ENCODE peak calls at places on chromosomes 12 and 14, in five cellular contexts. X, T, K, G and S are unnamed samples.

GRCh38 chr14:103905861-103906456 is 22.3 kb upstream of the TDRD9 start:
- DNase-seq in T (no peak), K (peak; percentile 30), X (no peak), G (peak; percentile 15), S (no peak)

GRCh38 chr14:100677152-100677924 is 49.4 kb upstream of the DLK1 start:
- DNase-seq in T (peak; percentile 75), X (peak; percentile 41), G (no peak), K (no peak), S (no peak)

GRCh38 chr12:6158263-6158662 is 33.8 kb upstream of the VWF start:
- DNase-seq in X (no peak), T (peak; percentile 63), K (no peak), G (no peak), S (no peak)

GRCh38 chr14:51638071-51638944 is 13.4 kb upstream of the FRMD6 start:
- DNase-seq in K (no peak), G (no peak), T (no peak), X (no peak), S (no peak)

GRCh38 chr14:87975636-87976035 is 17.3 kb downstream of the GALC start:
- DNase-seq in T (no peak), G (no peak), X (no peak), K (no peak), S (no peak)

GRCh38 chr12:132494294-132495164 is 4.6 kb downstream of the FBRSL1 start:
- DNase-seq in X (no peak), T (peak; percentile 77), G (no peak), K (no peak), S (no peak)

GRCh38 chr14:34049769-34050168 is 98.9 kb upstream of the EGLN3 start:
- DNase-seq in X (no peak), K (peak; percentile 27), T (no peak), G (no peak), S (no peak)

GRCh38 chr14:81170104-81170828 is 50.5 kb downstream of the GTF2A1 start:
- DNase-seq in T (peak; percentile 97), X (peak; percentile 94), G (peak; percentile 91), K (peak; percentile 93), S (peak; percentile 87)

GRCh38 chr12:129854591-129854990 is 49.2 kb downstream of the TMEM132D start:
- DNase-seq in X (no peak), T (no peak), K (no peak), G (no peak), S (no peak)

GRCh38 chr12:131818821-131819585 is 9.2 kb upstream of the MMP17 start:
- DNase-seq in T (peak; percentile 25), X (no peak), K (no peak), G (no peak), S (no peak)

GRCh38 chr12:93234641-93235040 is 143.1 kb upstream of the NUDT4 start:
- DNase-seq in X (no peak), G (no peak), K (no peak), T (peak; percentile 25), S (no peak)

GRCh38 chr14:79018846-79019245 is 848.7 kb downstream of the NRXN3 start:
- DNase-seq in X (no peak), K (no peak), T (no peak), G (no peak), S (no peak)

GRCh38 chr14:26596722-26597030 is 1.2 kb downstream of the NOVA1 start:
- DNase-seq in G (no peak), T (peak; percentile 48), K (no peak), X (peak; percentile 28), S (no peak)

GRCh38 chr14:103724116-103724515 is 8.5 kb downstream of the ZFYVE21 start:
- DNase-seq in T (peak; percentile 95), K (no peak), G (no peak), X (peak; percentile 63), S (no peak)

GRCh38 chr12:6980075-6980474 is 9.4 kb downstream of the EMG1 start:
- DNase-seq in T (no peak), G (no peak), X (no peak), K (no peak), S (no peak)

GRCh38 chr14:72745546-72745945 is 148.4 kb downstream of the DPF3 start:
- DNase-seq in X (no peak), K (no peak), G (no peak), T (no peak), S (no peak)

GRCh38 chr14:60195179-60195810 is 30.1 kb upstream of the DHRS7 start:
- DNase-seq in K (peak; percentile 11), X (no peak), G (no peak), T (no peak), S (peak; percentile 67)

GRCh38 chr14:30138517-30138916 is 210.9 kb upstream of the PRKD1 start:
- DNase-seq in T (no peak), K (no peak), G (no peak), X (no peak), S (no peak)

GRCh38 chr14:58593977-58594376 is 43.8 kb upstream of the DACT1 start:
- DNase-seq in T (no peak), X (no peak), K (no peak), G (no peak), S (no peak)

GRCh38 chr14:29601559-29602109 is 326.0 kb downstream of the PRKD1 start:
- DNase-seq in X (no peak), K (no peak), G (no peak), T (no peak), S (no peak)

GRCh38 chr14:26410189-26410685 is 187.6 kb downstream of the NOVA1 start:
- DNase-seq in K (no peak), X (no peak), G (no peak), T (no peak), S (no peak)

GRCh38 chr12:53499261-53500118 is at the start of gene MAP3K12:
- DNase-seq in G (peak; percentile 74), X (peak; percentile 79), K (peak; percentile 74), T (peak; percentile 89), S (peak; percentile 76)

GRCh38 chr12:91098942-91099341 is 12.4 kb downstream of the LUM start:
- DNase-seq in G (no peak), X (peak; percentile 74), T (no peak), K (no peak), S (no peak)

GRCh38 chr12:24505366-24506025 is 443.4 kb downstream of the BCAT1 start:
- DNase-seq in T (no peak), G (no peak), X (no peak), K (no peak), S (no peak)

DNA sequence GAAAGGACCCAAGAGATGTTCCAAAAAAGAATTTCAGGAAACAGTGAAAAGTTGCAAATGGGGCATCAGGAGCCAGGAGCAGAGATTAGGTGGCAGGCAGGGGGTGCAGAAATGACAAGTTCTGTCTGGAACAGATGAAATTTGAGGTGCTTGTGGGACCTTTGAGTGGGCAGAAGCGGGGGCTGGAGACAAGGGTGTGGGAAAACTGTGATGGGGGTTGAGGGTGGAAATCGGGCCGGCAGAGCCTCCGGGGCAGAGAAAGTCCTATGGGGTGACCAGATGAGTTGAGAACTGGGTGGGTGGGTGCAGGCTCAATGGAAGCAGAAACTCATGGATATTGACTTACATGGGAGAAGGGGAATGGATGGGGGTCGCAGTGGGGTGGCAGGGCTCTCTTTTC is 1.6 kb upstream of the NR4A1 start:
- DNase-seq in G (no peak), T (no peak), K (no peak), X (no peak), S (no peak)
- H3K27ac ChIP-seq in G (no peak overlapping the region), T (peak overlapping the region; percentile 97), K (no peak overlapping the region), X (peak overlapping the region; percentile 98), S (no peak overlapping the region)

GRCh38 chr14:64195194-64195593 is 99.0 kb downstream of the ESR2 start:
- DNase-seq in G (no peak), X (no peak), K (peak; percentile 44), T (no peak), S (peak; percentile 17)

GRCh38 chr14:64196668-64197411 is 97.3 kb downstream of the ESR2 start:
- DNase-seq in G (no peak), X (no peak), T (peak; percentile 79), K (no peak), S (no peak)

GRCh38 chr14:64193821-64194220 is 100.3 kb downstream of the ESR2 start:
- DNase-seq in T (no peak), X (no peak), G (no peak), K (no peak), S (no peak)

GRCh38 chr14:64196026-64196425 is 98.1 kb downstream of the ESR2 start:
- DNase-seq in G (no peak), X (no peak), K (no peak), T (no peak), S (no peak)

GRCh38 chr14:64194404-64194803 is 99.8 kb downstream of the ESR2 start:
- DNase-seq in G (no peak), T (no peak), X (no peak), K (no peak), S (no peak)
- H3K27ac ChIP-seq in G (no peak overlapping the region), T (no peak overlapping the region), X (no peak overlapping the region), K (peak overlapping the region; percentile 68), S (no peak overlapping the region)

GRCh38 chr12:21637985-21638891 is 19.4 kb downstream of the LDHB start:
- DNase-seq in X (no peak), K (no peak), T (no peak), G (no peak), S (no peak)

GRCh38 chr12:21647179-21647578 is 10.5 kb downstream of the LDHB start:
- DNase-seq in T (no peak), K (no peak), G (no peak), X (no peak), S (no peak)

GRCh38 chr12:21644516-21644915 is 13.1 kb downstream of the LDHB start:
- DNase-seq in G (no peak), T (no peak), K (no peak), X (no peak), S (no peak)

GRCh38 chr12:21643758-21644157 is 13.9 kb downstream of the LDHB start:
- DNase-seq in K (no peak), G (no peak), X (no peak), T (no peak), S (no peak)

DNA sequence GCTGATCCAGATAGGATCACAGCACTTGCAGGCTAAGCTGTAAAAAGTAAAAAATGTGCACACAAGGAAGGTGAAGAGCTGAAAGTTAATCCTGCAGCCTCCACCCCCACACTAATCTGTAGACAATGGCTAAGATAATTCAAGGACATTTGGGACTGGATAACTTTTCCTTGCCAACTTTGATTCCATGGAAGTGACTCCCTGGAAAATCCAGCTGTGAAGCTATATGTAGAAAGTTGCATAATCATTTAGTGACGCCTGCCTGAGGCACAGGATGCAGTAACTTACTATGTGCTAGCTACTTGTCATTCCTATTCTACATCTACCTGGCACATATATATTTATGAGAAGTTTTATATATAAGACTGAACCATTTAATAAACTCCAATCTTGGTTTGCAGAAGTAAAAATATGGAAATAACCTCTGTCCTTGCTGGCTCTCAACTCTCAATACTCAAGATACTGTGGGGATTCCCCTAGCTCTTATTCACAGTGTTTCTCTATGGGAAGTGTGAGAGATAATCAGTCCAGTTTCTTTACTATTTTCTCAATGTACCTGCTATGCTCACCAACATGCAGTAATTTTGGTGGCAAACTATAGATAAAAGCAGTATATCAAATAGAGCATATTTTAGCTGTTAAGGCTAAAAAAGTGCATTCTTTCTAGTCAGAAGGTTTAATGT is 14.8 kb downstream of the LDHB start:
- DNase-seq in X (no peak), T (no peak), K (no peak), G (no peak), S (no peak)
- H3K27ac ChIP-seq in X (no peak overlapping the region), T (no peak overlapping the region), K (peak overlapping the region; percentile 34), G (no peak overlapping the region), S (no peak overlapping the region)

DNA sequence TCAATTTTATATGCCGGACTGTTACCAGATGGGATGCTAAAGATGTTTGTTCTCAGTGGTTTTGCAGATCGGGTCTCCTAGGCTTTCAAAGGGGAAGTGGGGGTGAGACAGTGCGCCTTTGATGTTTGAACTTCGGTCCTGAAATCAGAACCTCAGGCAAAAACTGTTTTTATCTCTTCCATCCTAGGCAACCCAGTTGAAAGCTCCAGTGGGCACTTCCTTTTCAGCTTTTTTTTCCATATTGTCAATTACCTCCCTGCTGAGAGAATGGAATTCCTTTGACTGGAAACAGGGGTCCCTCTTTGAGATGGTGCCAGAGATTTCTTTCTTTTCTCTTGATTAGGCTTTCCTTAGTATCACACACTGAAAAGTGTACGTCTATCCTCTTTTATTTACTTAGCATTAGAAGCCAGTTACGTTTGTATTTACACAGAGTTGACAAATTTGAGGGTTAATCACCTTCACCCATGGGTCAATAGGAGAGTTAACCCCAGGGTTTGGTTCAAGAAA is 40.0 kb downstream of the NUAK1 start:
- DNase-seq in K (no peak), G (no peak), X (no peak), T (no peak), S (no peak)
- H3K27ac ChIP-seq in K (no peak overlapping the region), G (no peak overlapping the region), X (peak overlapping the region; percentile 96), T (no peak overlapping the region), S (no peak overlapping the region)